ENCODE peak calls at places on chromosomes 2 and 18, in seven cellular contexts. L is HCT116, Z is GM12891, K is stomach, Y is endothelial cell of umbilical vein, M is spleen, U is vagina. D is an unnamed sample.

GRCh38 chr2:202589582-202589949 is 45.2 kb upstream of the FAM117B start:
- DNase-seq in L (no peak), Z (no peak), K (no peak), Y (no peak), M (no peak), U (no peak), D (no peak)

GRCh38 chr2:161019311-161019710 is 140.9 kb upstream of the TANK start:
- DNase-seq in L (no peak), Z (no peak), K (no peak), Y (no peak), M (no peak), U (no peak), D (no peak)

GRCh38 chr2:131006561-131006960 is 86.7 kb downstream of the FAM168B start:
- DNase-seq in L (no peak), Z (no peak), K (no peak), Y (no peak), M (no peak), U (no peak), D (no peak)

GRCh38 chr2:37632310-37632709 is 39.1 kb downstream of the CDC42EP3 start:
- DNase-seq in L (no peak), Z (no peak), K (no peak), Y (no peak), M (no peak), U (no peak), D (no peak)

GRCh38 chr2:228377533-228377932 is 196.0 kb upstream of the SPHKAP start:
- DNase-seq in L (no peak), Z (no peak), K (no peak), Y (no peak), M (no peak), U (no peak), D (no peak)

GRCh38 chr2:24734741-24735140 is 58.5 kb downstream of the PTRHD1 start:
- DNase-seq in L (no peak), Z (no peak), K (no peak), Y (no peak), M (no peak), U (no peak), D (no peak)

GRCh38 chr2:235634435-235635152 is 140.8 kb downstream of the AGAP1 start:
- DNase-seq in L (no peak), Z (no peak), K (no peak), Y (no peak), M (no peak), U (no peak), D (no peak)

GRCh38 chr2:133241231-133241575 is 327.1 kb downstream of the NCKAP5 start:
- DNase-seq in L (no peak), Z (no peak), K (no peak), Y (no peak), M (no peak), U (no peak), D (no peak)

GRCh38 chr18:79581406-79581805 is 98.2 kb upstream of the CTDP1 start:
- DNase-seq in L (no peak), Z (no peak), K (no peak), Y (no peak), M (peak; percentile 47), U (no peak), D (no peak)

GRCh38 chr2:118417417-118418125 is 329.3 kb downstream of the INSIG2 start:
- DNase-seq in L (no peak), Z (no peak), K (no peak), Y (no peak), M (no peak), U (no peak), D (no peak)

GRCh38 chr2:102770506-102770905 is 8.7 kb downstream of the TMEM182 start:
- DNase-seq in L (no peak), Z (no peak), K (no peak), Y (no peak), M (no peak), U (no peak), D (no peak)

GRCh38 chr2:95043300-95043786 is 17.8 kb downstream of the MAL start:
- DNase-seq in L (no peak), Z (no peak), K (peak; percentile 85), Y (no peak), M (no peak), U (no peak), D (peak; percentile 67)

GRCh38 chr2:68248806-68249205 is 3.5 kb downstream of the PPP3R1 start:
- DNase-seq in L (no peak), Z (no peak), K (no peak), Y (no peak), M (no peak), U (no peak), D (no peak)

GRCh38 chr18:37540424-37541121 is 25.0 kb downstream of the CELF4 start:
- DNase-seq in L (no peak), Z (no peak), K (no peak), Y (no peak), M (peak; percentile 44), U (no peak), D (no peak)

GRCh38 chr2:1455466-1455865 is 42.2 kb downstream of the TPO start:
- DNase-seq in L (no peak), Z (no peak), K (no peak), Y (no peak), M (no peak), U (no peak), D (no peak)

GRCh38 chr2:156398176-156398575 is 38.0 kb upstream of the GPD2 start:
- DNase-seq in L (no peak), Z (no peak), K (no peak), Y (no peak), M (no peak), U (no peak), D (no peak)

GRCh38 chr2:181891258-181891965 is at the start of gene ITPRID2:
- DNase-seq in L (peak; percentile 74), Z (peak; percentile 86), K (peak; percentile 92), Y (peak; percentile 87), M (no peak), U (peak; percentile 87), D (peak; percentile 86)

GRCh38 chr18:58820251-58820650 is 44.4 kb upstream of the ZNF532 start:
- DNase-seq in L (no peak), Z (no peak), K (no peak), Y (no peak), M (no peak), U (no peak), D (no peak)
- TF ChIP-seq POLR2AphosphoS5 in L (no peak), Z (no peak), K (no peak), Y (no peak), M (no peak), U (no peak), D (no peak)

GRCh38 chr2:230124235-230124634 is 55.5 kb upstream of the SLC16A14 start:
- DNase-seq in L (no peak), Z (no peak), K (no peak), Y (no peak), M (no peak), U (no peak), D (no peak)
- TF ChIP-seq POLR2AphosphoS5 in L (no peak), Z (no peak), K (no peak), Y (no peak), M (no peak), U (no peak), D (no peak)

DNA sequence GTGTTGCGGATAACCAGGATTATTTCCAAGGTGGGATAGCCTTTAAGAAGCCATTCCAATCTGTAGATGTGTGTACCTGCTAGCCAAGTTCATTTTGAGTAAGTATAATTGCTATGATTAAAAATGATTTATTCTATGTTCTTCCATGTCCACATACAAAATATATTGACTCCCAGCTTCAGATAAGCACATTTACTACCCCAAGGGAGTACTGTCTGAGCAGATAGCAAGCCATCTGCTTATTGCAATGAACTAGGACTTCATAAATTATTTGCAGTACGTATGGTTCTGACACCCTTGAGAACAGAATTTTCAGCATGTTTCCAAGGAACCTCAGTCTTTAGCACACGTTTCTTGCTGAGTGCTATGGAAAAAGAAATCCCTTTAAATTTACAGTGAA is 28.2 kb downstream of the ABCG5 start:
- DNase-seq in L (no peak), Z (no peak), K (no peak), Y (no peak), M (no peak), U (no peak), D (no peak)
- TF ChIP-seq POLR2AphosphoS5 in L (no peak), Z (no peak), K (no peak), Y (no peak), M (no peak), U (no peak), D (no peak)

DNA sequence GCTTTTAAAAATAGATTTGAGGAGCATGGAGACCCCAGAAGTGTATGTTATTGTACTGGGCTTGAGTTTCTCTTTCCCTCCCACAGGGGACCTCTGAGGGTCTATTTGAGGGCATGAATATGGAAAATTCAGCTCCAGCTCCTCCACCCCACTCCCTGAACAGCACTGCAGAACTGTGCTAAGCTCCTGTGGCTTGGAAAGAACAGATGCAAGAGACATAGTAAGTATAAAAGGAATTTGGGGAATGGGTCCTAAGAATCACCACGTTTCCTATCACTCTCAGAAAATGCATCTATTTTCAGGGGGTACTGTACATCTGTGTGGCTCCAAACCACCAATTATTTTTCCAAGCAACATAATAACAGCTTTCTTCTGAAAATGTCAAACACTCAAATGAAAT is 416.1 kb downstream of the ZNF521 start:
- DNase-seq in L (no peak), Z (no peak), K (no peak), Y (no peak), M (no peak), U (no peak), D (no peak)
- TF ChIP-seq POLR2AphosphoS5 in L (no peak), Z (no peak), K (no peak), Y (no peak), M (no peak), U (no peak), D (no peak)

DNA sequence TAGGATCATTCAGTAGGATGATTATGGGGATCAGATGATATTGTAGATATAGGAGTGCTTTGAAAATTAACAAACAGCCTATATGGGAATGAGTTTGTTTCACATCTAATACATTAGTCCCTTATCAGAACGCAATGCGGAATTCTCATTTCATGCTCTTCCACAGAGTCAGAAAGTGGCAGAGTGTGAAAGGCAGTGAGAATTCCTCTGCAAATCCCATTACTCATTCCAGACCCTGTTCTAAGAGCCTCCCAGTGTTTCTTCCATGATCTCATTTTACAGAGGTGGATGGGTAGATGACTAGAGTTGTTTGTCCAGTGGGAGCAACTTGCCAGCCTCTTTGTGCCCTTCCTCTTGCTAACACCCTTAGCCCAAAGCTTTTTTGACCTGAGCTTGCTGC is 467.8 kb upstream of the RGPD4 start:
- DNase-seq in L (no peak), Z (no peak), K (no peak), Y (no peak), M (no peak), U (no peak), D (no peak)
- TF ChIP-seq POLR2AphosphoS5 in L (no peak), Z (no peak), K (no peak), Y (no peak), M (no peak), U (no peak), D (no peak)

DNA sequence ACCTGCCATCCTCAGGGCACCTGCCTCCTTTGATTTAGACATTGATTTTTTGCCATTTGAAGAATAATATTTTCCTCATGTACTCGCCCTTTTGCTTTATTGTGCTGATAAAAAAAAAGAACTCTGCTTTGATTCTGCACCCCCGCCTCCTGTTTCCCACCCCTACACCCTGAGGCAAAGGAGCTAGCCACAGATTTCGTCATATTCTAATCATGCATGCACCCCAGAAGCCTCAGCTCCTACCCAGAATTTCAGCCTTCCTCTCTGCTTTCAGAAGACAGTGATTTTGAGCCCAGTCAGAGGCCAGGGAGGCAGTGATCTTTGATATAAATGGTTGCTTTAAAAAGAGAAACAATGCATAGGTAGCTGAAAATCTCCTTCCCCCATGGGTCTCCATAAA is 329.0 kb downstream of the PTPRM start:
- DNase-seq in L (no peak), Z (no peak), K (no peak), Y (no peak), M (no peak), U (no peak), D (no peak)
- TF ChIP-seq POLR2AphosphoS5 in L (no peak), Z (no peak), K (no peak), Y (no peak), M (no peak), U (no peak), D (no peak)

GRCh38 chr18:48918156-48918555 is 32.6 kb downstream of the SMAD7 start:
- DNase-seq in L (no peak), Z (no peak), K (no peak), Y (no peak), M (no peak), U (no peak), D (no peak)
- TF ChIP-seq POLR2AphosphoS5 in L (no peak), Z (no peak), K (no peak), Y (peak; percentile 5), M (no peak), U (no peak), D (no peak)

D was measured in prostate gland.